ENCODE peak calls at places on chromosome 3, in four cellular contexts. T, P, I and E are unnamed samples.

GRCh38 chr3:193944161-193944884 is 191.6 kb upstream of the HES1 start:
- DNase-seq in T (no peak), P (no peak), I (no peak), E (no peak)

GRCh38 chr3:173876476-173876875 is 478.9 kb downstream of the NLGN1 start:
- DNase-seq in T (no peak), P (no peak), I (no peak), E (no peak)

GRCh38 chr3:59326246-59327024 is 276.6 kb upstream of the CFAP20DC start:
- DNase-seq in T (no peak), P (no peak), I (no peak), E (no peak)

GRCh38 chr3:176079785-176080184 is 1117.5 kb downstream of the TBL1XR1 start:
- DNase-seq in T (no peak), P (no peak), I (no peak), E (no peak)

GRCh38 chr3:125059488-125060245 is 3.9 kb upstream of the HEG1 start:
- DNase-seq in T (no peak), P (no peak), I (peak), E (no peak)

GRCh38 chr3:98839846-98840245 is 61.6 kb downstream of the DCBLD2 start:
- DNase-seq in T (no peak), P (no peak), I (peak), E (no peak)

GRCh38 chr3:78139166-78139565 is 1099.3 kb downstream of the ROBO2 start:
- DNase-seq in T (no peak), P (no peak), I (peak), E (peak)

GRCh38 chr3:32873491-32874130 is 55.8 kb downstream of the TRIM71 start:
- DNase-seq in T (no peak), P (no peak), I (no peak), E (no peak)

GRCh38 chr3:20324664-20325478 is 138.9 kb upstream of the SGO1 start:
- DNase-seq in T (no peak), P (no peak), I (peak), E (no peak)

GRCh38 chr3:45137656-45138181 is 8.5 kb downstream of the CDCP1 start:
- DNase-seq in T (no peak), P (no peak), I (peak), E (no peak)